ENCODE peak calls at places on chromosomes 3 and 15, in five cellular contexts. Q, J, Y, T and W are unnamed samples.

GRCh38 chr15:84788500-84788899 is 28.7 kb upstream of the ALPK3 start:
- DNase-seq in Q (no peak), T (no peak), Y (no peak), J (no peak), W (no peak)

GRCh38 chr3:160870327-160870726 is 114.3 kb downstream of the PPM1L start:
- DNase-seq in Q (no peak), J (no peak), Y (no peak), T (no peak), W (no peak)

GRCh38 chr3:18531662-18532061 is 106.5 kb upstream of the SATB1 start:
- DNase-seq in Q (no peak), T (no peak), J (no peak), Y (no peak), W (no peak)

GRCh38 chr3:25508901-25509300 is 80.8 kb downstream of the RARB start:
- DNase-seq in Q (no peak), J (no peak), Y (no peak), T (peak), W (no peak)

GRCh38 chr3:122484985-122485384 is 29.8 kb downstream of the KPNA1 start:
- DNase-seq in J (peak), Q (no peak), Y (peak), T (no peak), W (no peak)

GRCh38 chr3:113234688-113235260 is 23.4 kb downstream of the BOC start:
- DNase-seq in Q (no peak), Y (peak), T (no peak), J (no peak), W (no peak)

GRCh38 chr3:10845839-10846656 is 30.0 kb downstream of the SLC6A11 start:
- DNase-seq in Q (no peak), T (no peak), J (no peak), Y (no peak), W (no peak)

GRCh38 chr15:95025924-95026728 is 794.8 kb downstream of the MCTP2 start:
- DNase-seq in T (peak), Q (no peak), Y (peak), J (peak), W (no peak)

GRCh38 chr3:120855665-120856437 is 52.2 kb upstream of the STXBP5L start:
- DNase-seq in Q (no peak), J (no peak), T (no peak), Y (peak), W (peak)

GRCh38 chr3:25460751-25461150 is 32.7 kb downstream of the RARB start:
- DNase-seq in Y (no peak), T (peak), Q (no peak), J (no peak), W (no peak)

GRCh38 chr15:37108725-37109124 is 8.4 kb upstream of the MEIS2 start:
- DNase-seq in J (no peak), T (no peak), Q (no peak), Y (no peak), W (no peak)

GRCh38 chr15:37107754-37108724 is 7.7 kb upstream of the MEIS2 start:
- DNase-seq in Q (no peak), Y (no peak), J (no peak), T (no peak), W (no peak)

GRCh38 chr15:37107071-37107753 is 6.9 kb upstream of the MEIS2 start:
- DNase-seq in T (no peak), Q (no peak), Y (no peak), J (no peak), W (no peak)

GRCh38 chr15:37104413-37105392 is 4.4 kb upstream of the MEIS2 start:
- DNase-seq in T (no peak), Q (no peak), J (no peak), Y (no peak), W (no peak)

DNA sequence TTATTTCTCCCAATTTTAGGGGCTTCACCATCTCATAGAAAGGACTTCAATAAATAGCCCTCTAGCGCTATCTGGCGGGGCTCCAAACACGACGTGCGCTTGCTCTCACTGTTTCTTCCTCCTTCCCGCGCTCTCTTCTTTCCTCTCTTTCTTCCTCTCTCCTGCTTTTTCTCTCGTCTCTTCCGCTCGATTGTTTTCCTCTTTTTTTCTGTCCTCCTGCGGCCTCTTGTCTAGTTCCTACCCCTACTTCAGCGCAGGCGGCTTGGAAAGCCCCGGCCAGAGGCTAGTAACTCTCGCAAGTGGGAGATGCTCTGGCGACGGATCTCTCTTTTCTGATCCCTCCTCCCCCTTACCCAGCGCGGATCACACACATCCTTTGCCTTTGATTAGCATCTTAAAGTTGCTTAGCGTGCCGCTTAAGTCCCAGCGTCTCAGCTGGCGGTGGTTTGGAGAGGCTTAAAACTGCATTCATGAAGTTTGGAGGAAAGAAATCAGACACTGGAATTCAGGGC is 6.2 kb upstream of the MEIS2 start:
- DNase-seq in T (peak), J (no peak), Q (no peak), Y (peak), W (peak)
- H3K27ac ChIP-seq in T (no peak), J (peak), Q (no peak), Y (no peak), W (no peak)

GRCh38 chr3:169041677-169042171 is 621.8 kb downstream of the MECOM start:
- DNase-seq in Q (no peak), Y (peak), J (no peak), T (peak), W (no peak)
- TF ChIP-seq CTCF in Q (peak), Y (peak), J (no peak), T (peak), W (peak)

GRCh38 chr3:168213920-168214319 is 118.2 kb upstream of the GOLIM4 start:
- DNase-seq in Y (no peak), T (no peak), Q (no peak), J (no peak), W (no peak)
- H3K4me3 ChIP-seq in Y (no peak), T (no peak), Q (no peak), J (no peak), W (no peak)

GRCh38 chr3:118298133-118298532 is 736.5 kb downstream of the IGSF11 start:
- DNase-seq in J (no peak), T (no peak), Q (no peak), Y (no peak), W (no peak)

GRCh38 chr3:118292841-118293240 is 741.8 kb downstream of the IGSF11 start:
- DNase-seq in Y (no peak), J (no peak), Q (no peak), T (no peak), W (no peak)
- H3K27ac ChIP-seq in Y (no peak), J (no peak), Q (no peak), T (no peak), W (no peak)

DNA sequence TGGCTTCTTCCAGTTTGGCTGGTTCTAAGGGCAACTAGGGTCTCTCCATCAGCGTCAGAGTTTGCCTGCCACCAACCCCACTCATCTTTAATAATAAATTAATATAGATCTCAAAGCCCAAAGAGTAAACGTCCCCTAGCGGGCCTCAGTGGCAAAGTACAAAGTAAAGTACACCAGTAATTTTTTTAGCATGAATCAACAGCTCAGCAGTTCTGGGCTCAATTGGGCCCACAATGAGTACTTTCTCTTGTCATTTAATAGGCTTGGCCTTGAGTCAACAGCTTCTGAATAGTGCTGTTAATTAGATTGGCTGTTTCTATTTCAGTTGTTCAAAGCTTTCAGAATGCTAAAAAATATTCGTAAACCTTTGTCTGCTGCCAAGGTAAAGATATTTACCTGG is 89.0 kb upstream of the PFN2 start:
- DNase-seq in Y (no peak), Q (no peak), T (no peak), J (no peak), W (no peak)
- TF ChIP-seq CTCF in Y (no peak), Q (no peak), T (no peak), J (no peak), W (no peak)

GRCh38 chr15:60395276-60396011 is 2.3 kb downstream of the ANXA2 start:
- DNase-seq in J (no peak), Q (no peak), Y (no peak), T (no peak), W (no peak)
- H3K4me3 ChIP-seq in J (peak), Q (peak), Y (peak), T (peak), W (no peak)

GRCh38 chr3:71380096-71380495 is 203.4 kb downstream of the FOXP1 start:
- DNase-seq in J (no peak), Y (peak), Q (no peak), T (no peak), W (no peak)
- H3K27ac ChIP-seq in J (no peak), Y (no peak), Q (no peak), T (no peak), W (no peak)

DNA sequence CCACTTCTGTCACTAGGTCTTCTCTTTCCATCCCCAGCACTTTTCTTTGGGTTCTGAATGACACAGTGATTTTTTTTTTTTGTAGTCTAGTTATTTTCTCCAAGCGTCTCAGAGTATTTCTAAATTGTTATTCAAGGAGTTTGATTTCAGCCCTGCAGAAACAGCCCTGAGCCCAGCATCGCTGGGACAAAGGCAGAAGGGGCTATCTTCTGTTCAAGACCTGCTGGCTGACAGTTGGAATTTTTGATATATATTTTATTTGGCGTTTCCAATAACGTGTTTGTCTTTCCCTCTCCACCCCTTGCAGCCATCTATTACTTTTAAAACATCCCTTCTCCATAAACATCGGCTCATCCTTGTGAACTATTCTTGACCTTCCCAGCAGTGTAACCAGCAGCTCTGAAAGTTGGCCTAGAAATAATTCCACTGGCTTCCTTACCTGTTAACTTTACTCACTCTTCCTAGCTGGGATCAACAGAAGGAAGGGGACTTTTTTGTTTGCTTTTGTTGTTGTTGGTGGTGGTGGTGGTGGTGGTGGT is 5.5 kb upstream of the MEIS2 start:
- DNase-seq in Y (no peak), T (no peak), J (no peak), Q (no peak), W (no peak)
- TF ChIP-seq CTCF in Y (no peak), T (no peak), J (no peak), Q (no peak), W (no peak)